ENCODE peak calls at places on chromosomes 11 and 22, in ten cellular contexts. H, Y, U, E, S, D, P, N, B and C are unnamed samples.
A peak's percentile ranks its signal among the peaks of the same experiment; 100 is the strongest.

GRCh38 chr11:3105791-3106735 is 48.8 kb upstream of the CARS1 start:
- DNase-seq in Y (no peak), S (no peak), H (no peak), U (no peak), P (no peak), D (peak; percentile 27), N (peak; percentile 66), E (no peak), B (no peak), C (no peak)

GRCh38 chr22:23401111-23401909 is 178.8 kb downstream of the IGLL1 start:
- DNase-seq in U (no peak), E (no peak), P (peak; percentile 68), Y (peak; percentile 37), H (no peak), D (peak; percentile 52), N (no peak), B (no peak), S (no peak), C (no peak)

GRCh38 chr11:26474401-26474800 is 97.7 kb downstream of the MUC15 start:
- DNase-seq in E (no peak), B (no peak), P (no peak), N (no peak), D (no peak), S (no peak), Y (no peak), H (no peak), U (no peak), C (no peak)

GRCh38 chr11:102135256-102135655 is 25.0 kb downstream of the YAP1 start:
- DNase-seq in N (no peak), P (no peak), D (no peak), H (no peak), S (no peak), E (no peak), U (no peak), Y (no peak), B (no peak), C (no peak)

GRCh38 chr11:58006940-58007339 is 16.7 kb upstream of the OR9Q1 start:
- DNase-seq in Y (no peak), E (no peak), D (no peak), P (no peak), H (no peak), U (no peak), B (no peak), S (no peak), N (no peak), C (no peak)

GRCh38 chr22:39290724-39291161 is 28.7 kb downstream of the RPL3 start:
- DNase-seq in S (no peak), Y (peak; percentile 95), U (no peak), E (no peak), D (peak; percentile 81), N (no peak), H (no peak), B (peak; percentile 77), P (peak; percentile 45), C (no peak)

GRCh38 chr11:126061707-126062678 is 673 bp downstream of the CDON start:
- DNase-seq in S (peak; percentile 13), B (peak; percentile 52), N (peak; percentile 92), E (peak; percentile 36), P (no peak), H (peak; percentile 53), Y (peak; percentile 40), D (peak; percentile 56), U (no peak), C (no peak)

GRCh38 chr22:44154431-44154942 is 26.2 kb upstream of the PARVG start:
- DNase-seq in B (no peak), H (no peak), D (no peak), Y (no peak), E (no peak), U (no peak), S (no peak), N (no peak), P (no peak), C (no peak)

GRCh38 chr11:57315491-57315890 is 9.3 kb downstream of the TNKS1BP1 start:
- DNase-seq in P (peak; percentile 54), S (no peak), N (no peak), Y (no peak), B (no peak), D (no peak), U (no peak), H (peak; percentile 48), E (peak; percentile 36), C (no peak)

GRCh38 chr11:123316003-123316402 is 114.1 kb upstream of the GRAMD1B start:
- DNase-seq in E (no peak), P (peak; percentile 10), S (no peak), Y (no peak), N (no peak), U (no peak), D (no peak), B (no peak), H (no peak), C (no peak)

GRCh38 chr22:27749597-27750225 is 51.8 kb downstream of the MN1 start:
- DNase-seq in Y (no peak), B (no peak), S (no peak), D (no peak), N (no peak), P (peak; percentile 6), U (no peak), H (no peak), E (peak; percentile 37), C (no peak)

GRCh38 chr11:21774212-21774611 is 418.7 kb upstream of the ANO5 start:
- DNase-seq in P (no peak), U (no peak), E (no peak), H (no peak), D (no peak), Y (no peak), S (no peak), N (no peak), B (no peak), C (no peak)

GRCh38 chr22:20296598-20296997 is 23.3 kb downstream of the DGCR6L start:
- DNase-seq in B (no peak), D (no peak), U (no peak), N (no peak), Y (no peak), S (no peak), E (no peak), P (no peak), H (no peak), C (no peak)

GRCh38 chr11:72738199-72739141 is 13.7 kb downstream of the ARAP1 start:
- DNase-seq in H (no peak), P (no peak), B (no peak), E (no peak), N (peak; percentile 92), Y (peak; percentile 37), S (peak; percentile 90), U (peak; percentile 42), D (no peak), C (peak; percentile 63)

GRCh38 chr22:48382197-48382596 is 1445.5 kb downstream of the BRD1 start:
- DNase-seq in D (peak; percentile 22), B (no peak), U (no peak), P (no peak), S (no peak), Y (no peak), N (peak; percentile 36), E (no peak), H (no peak), C (no peak)

GRCh38 chr11:83292709-83293435 is 6.7 kb upstream of the CCDC90B start:
- DNase-seq in B (peak; percentile 67), U (no peak), Y (peak; percentile 14), N (no peak), S (peak; percentile 75), P (peak; percentile 71), E (peak; percentile 15), H (peak; percentile 53), D (no peak), C (no peak)
- TF ChIP-seq CTCF in B (peak; percentile 71), U (peak; percentile 53), Y (peak; percentile 83), N (no peak), S (peak; percentile 87), P (peak; percentile 86), E (peak; percentile 65), H (peak; percentile 79), D (peak; percentile 75), C (no peak)

DNA sequence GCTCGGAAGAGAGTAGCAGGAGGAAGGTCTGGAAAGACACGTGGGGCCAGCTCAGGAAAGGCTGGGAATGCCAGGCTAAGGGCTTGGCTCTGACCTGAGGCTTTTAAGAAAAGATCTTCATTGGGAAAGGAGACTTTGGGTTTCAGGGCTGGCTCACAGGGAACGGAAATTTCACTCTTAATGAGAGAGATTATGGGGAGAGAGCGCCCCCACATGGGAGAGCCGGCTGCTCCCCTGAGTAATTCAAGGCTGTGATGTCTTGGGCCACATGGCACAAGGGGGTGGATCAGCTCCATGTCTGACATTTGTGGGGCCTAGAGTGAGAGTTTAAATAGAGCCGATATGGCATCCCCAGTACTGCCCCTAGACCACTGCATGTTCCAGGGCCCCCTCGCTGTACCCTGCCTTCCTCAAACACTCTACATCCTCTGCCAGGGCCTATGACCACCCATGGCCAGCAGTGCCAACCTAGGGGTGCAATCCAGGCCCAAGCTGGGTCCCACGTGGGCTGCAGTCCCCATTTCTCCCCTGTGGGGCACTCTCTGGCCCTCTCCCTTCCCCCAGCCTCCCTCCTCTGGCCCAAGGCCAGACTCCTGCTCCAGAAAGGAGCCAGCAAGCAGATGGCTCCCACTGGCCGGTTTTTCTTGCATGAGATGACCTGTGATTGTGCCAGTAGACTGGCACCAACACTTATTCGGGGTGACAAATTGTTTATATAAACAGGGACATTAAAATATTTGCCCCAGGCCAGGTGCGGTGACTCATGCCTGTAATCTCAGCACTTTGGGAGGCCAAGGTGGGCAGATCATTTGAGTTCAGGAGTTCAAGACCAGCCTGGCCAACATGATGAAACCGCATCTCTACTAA is 75.2 kb downstream of the ISX start:
- DNase-seq in H (peak; percentile 47), Y (peak; percentile 2), U (no peak), B (no peak), E (peak; percentile 58), S (no peak), P (no peak), N (no peak), D (no peak), C (no peak)
- TF ChIP-seq CTCF in H (peak; percentile 20), Y (peak; percentile 36), U (no peak), B (no peak), E (peak; percentile 41), S (peak; percentile 34), P (no peak), N (no peak), D (no peak), C (no peak)

DNA sequence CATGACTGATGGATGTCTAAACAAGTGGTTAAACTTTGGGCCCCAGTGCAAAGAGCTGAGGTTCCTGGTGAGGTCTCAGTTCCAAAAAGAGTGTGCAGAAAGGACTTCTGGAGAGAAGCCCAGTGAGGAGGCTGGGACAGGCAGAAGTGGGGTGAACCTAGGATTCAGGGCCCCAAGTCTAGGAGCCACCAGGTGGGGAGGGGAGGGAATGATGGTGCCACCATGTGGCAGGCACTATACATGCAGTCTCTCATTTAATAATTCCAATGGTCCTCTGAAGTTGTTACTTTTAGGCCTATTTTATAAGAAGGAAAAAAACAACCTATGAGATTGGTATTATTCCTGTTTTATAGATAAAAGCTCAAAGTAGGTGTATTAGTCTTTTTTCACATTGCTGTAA is 102.0 kb downstream of the INSC start:
- DNase-seq in B (no peak), H (no peak), U (no peak), E (no peak), P (no peak), S (peak; percentile 7), Y (no peak), N (no peak), D (no peak), C (no peak)
- TF ChIP-seq CTCF in B (peak; percentile 28), H (peak; percentile 65), U (no peak), E (peak; percentile 42), P (peak; percentile 69), S (peak; percentile 78), Y (peak; percentile 54), N (no peak), D (no peak), C (no peak)

DNA sequence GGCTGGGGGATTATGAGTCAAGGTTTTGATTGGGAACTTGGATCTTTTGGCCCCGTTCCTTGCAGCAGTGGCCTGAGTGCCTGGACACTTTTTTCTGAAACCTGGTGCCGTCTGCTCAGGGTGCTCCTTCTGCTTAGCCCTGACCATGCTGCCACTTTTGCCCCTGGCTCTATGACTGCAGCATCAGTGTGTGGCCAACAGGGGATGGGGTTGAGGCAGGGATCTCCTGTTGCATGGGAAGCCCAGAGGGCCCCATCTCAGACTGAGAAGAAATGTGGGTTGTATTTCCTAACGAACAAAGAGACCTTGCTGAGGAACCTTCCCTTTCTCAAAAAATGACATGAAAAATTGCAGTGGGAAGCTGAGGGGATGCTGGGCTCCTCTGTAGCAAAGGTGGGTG is 18.7 kb downstream of the POU2F3 start:
- DNase-seq in U (no peak), B (no peak), S (no peak), D (no peak), P (no peak), H (no peak), Y (no peak), E (no peak), N (no peak), C (no peak)
- TF ChIP-seq CTCF in U (no peak), B (no peak), S (no peak), D (no peak), P (peak; percentile 32), H (no peak), Y (no peak), E (no peak), N (no peak), C (no peak)